ENCODE peak calls at places on chromosomes 3 and 15, in six cellular contexts. D is tibial nerve, G is psoas muscle, W is adipocyte, O is adrenal gland, U is tibial artery. X is an unnamed sample. For H3K4me1 and H3K36me3, the result is how much of the 10 kb centered on the place peaks cover.

GRCh38 chr3:8319935-8320634 is 181.5 kb upstream of the LMCD1 start:
- DNase-seq in D (no peak), G (no peak), W (peak), O (no peak), U (no peak), X (no peak)

GRCh38 chr3:106085998-106086397 is 217.2 kb upstream of the CBLB start:
- DNase-seq in D (no peak), G (no peak), W (no peak), O (no peak), U (no peak), X (no peak)

GRCh38 chr3:171347017-171347979 is 112.9 kb downstream of the TNIK start:
- DNase-seq in D (peak), G (no peak), W (peak), O (peak), U (no peak), X (no peak)

GRCh38 chr15:29773000-29773399 is 49.3 kb downstream of the TJP1 start:
- DNase-seq in D (no peak), G (no peak), W (no peak), O (no peak), U (no peak), X (no peak)

GRCh38 chr15:50059203-50059772 is 59.7 kb downstream of the ATP8B4 start:
- DNase-seq in D (no peak), G (no peak), W (no peak), O (no peak), U (no peak), X (no peak)

GRCh38 chr15:71730277-71731144 is 79.8 kb upstream of the NR2E3 start:
- DNase-seq in D (peak), G (no peak), W (peak), O (peak), U (no peak), X (no peak)

GRCh38 chr15:37223089-37223488 is 122.7 kb upstream of the MEIS2 start:
- DNase-seq in D (no peak), G (no peak), W (no peak), O (no peak), U (no peak), X (no peak)

GRCh38 chr15:48265145-48265544 is 59.0 kb downstream of the SLC12A1 start:
- DNase-seq in D (no peak), G (no peak), W (no peak), O (no peak), U (no peak), X (no peak)

GRCh38 chr3:43753743-43754142 is 63.0 kb downstream of the ABHD5 start:
- DNase-seq in D (no peak), G (no peak), W (peak), O (no peak), U (no peak), X (no peak)

GRCh38 chr15:29631076-29632070 is 190.9 kb downstream of the TJP1 start:
- DNase-seq in D (no peak), G (no peak), W (no peak), O (no peak), U (no peak), X (no peak)

GRCh38 chr3:37753428-37753827 is 108.3 kb upstream of the CTDSPL start:
- DNase-seq in D (no peak), G (no peak), W (no peak), O (no peak), U (no peak), X (no peak)

GRCh38 chr15:91849749-91850161 is 3.8 kb upstream of the SLCO3A1 start:
- DNase-seq in D (no peak), G (no peak), W (peak), O (peak), U (no peak), X (no peak)

GRCh38 chr3:38565339-38566214 is 69.4 kb downstream of the EXOG start:
- DNase-seq in D (no peak), G (no peak), W (no peak), O (no peak), U (peak), X (peak)

GRCh38 chr3:39990532-39990931 is 181.1 kb downstream of the MYRIP start:
- DNase-seq in D (peak), G (no peak), W (peak), O (peak), U (no peak), X (no peak)

GRCh38 chr15:59166601-59167265 is 39.9 kb upstream of the LDHAL6B start:
- DNase-seq in D (no peak), G (no peak), W (no peak), O (no peak), U (no peak), X (no peak)

GRCh38 chr3:62073038-62073437 is 300.3 kb downstream of the FEZF2 start:
- DNase-seq in D (no peak), G (no peak), W (no peak), O (no peak), U (no peak), X (no peak)

GRCh38 chr3:101351834-101352233 is 31.5 kb upstream of the IMPG2 start:
- DNase-seq in D (no peak), G (no peak), W (no peak), O (peak), U (no peak), X (no peak)

GRCh38 chr3:195028877-195029606 is 241.9 kb downstream of the XXYLT1 start:
- DNase-seq in D (no peak), G (no peak), W (no peak), O (no peak), U (no peak), X (no peak)

GRCh38 chr15:68252925-68253534 is 23.5 kb upstream of the CLN6 start:
- DNase-seq in D (peak), G (no peak), W (peak), O (peak), U (no peak), X (no peak)

GRCh38 chr15:101181349-101181748 is 70.5 kb downstream of the CHSY1 start:
- DNase-seq in D (no peak), G (no peak), W (no peak), O (no peak), U (no peak), X (no peak)
- H3K4me1 ChIP-seq in D (under half), G (under half), W (under half), O (under half), U (under half), X (under half)

GRCh38 chr3:64674591-64675076 is 13.2 kb downstream of the ADAMTS9 start:
- DNase-seq in D (no peak), G (no peak), W (peak), O (no peak), U (no peak), X (no peak)
- H3K36me3 ChIP-seq in D (under half), G (half or more), W (under half), O (under half), U (under half), X (under half)

GRCh38 chr15:85694086-85694485 is 100.6 kb downstream of the KLHL25 start:
- DNase-seq in D (no peak), G (no peak), W (no peak), O (peak), U (no peak), X (no peak)

GRCh38 chr15:85690546-85691226 is 104.0 kb downstream of the KLHL25 start:
- DNase-seq in D (no peak), G (no peak), W (no peak), O (no peak), U (no peak), X (no peak)

GRCh38 chr15:85691350-85692240 is 103.1 kb downstream of the KLHL25 start:
- DNase-seq in D (no peak), G (no peak), W (no peak), O (no peak), U (no peak), X (no peak)

GRCh38 chr15:85692873-85693272 is 101.9 kb downstream of the KLHL25 start:
- DNase-seq in D (no peak), G (no peak), W (no peak), O (no peak), U (no peak), X (no peak)

DNA sequence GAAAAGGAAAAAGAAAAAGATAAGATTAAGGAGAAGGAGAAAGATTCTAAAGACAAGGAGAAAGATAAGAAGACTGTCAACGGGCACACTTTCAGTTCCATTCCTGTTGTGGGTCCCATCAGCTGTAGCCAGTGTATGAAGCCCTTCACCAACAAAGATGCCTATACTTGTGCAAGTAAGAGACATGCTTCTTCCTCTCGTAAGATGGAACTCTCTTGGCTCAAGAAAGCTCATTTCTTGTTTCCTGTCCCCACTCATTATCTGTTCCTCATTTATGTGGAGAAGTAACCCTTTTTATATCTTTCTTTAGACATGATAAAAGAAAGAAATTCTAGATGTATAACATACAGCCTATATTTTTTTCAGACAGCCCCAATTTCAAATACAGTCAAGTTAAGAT is 101.4 kb downstream of the KLHL25 start:
- DNase-seq in D (no peak), G (no peak), W (no peak), O (no peak), U (no peak), X (no peak)
- H3K4me1 ChIP-seq in D (under half), G (under half), W (under half), O (under half), U (under half), X (under half)

GRCh38 chr3:126467611-126467955 is 8.1 kb downstream of the ZXDC start:
- DNase-seq in D (no peak), G (no peak), W (no peak), O (no peak), U (no peak), X (no peak)
- H3K36me3 ChIP-seq in D (under half), G (half or more), W (half or more), O (under half), U (half or more), X (half or more)

GRCh38 chr3:73569246-73569760 is 55.4 kb downstream of the PDZRN3 start:
- DNase-seq in D (no peak), G (no peak), W (no peak), O (no peak), U (no peak), X (no peak)

GRCh38 chr3:73572371-73572770 is 52.4 kb downstream of the PDZRN3 start:
- DNase-seq in D (no peak), G (no peak), W (no peak), O (peak), U (no peak), X (peak)

GRCh38 chr3:73568371-73568862 is 56.3 kb downstream of the PDZRN3 start:
- DNase-seq in D (no peak), G (no peak), W (no peak), O (no peak), U (no peak), X (peak)

GRCh38 chr3:73573204-73573603 is 51.5 kb downstream of the PDZRN3 start:
- DNase-seq in D (no peak), G (no peak), W (no peak), O (no peak), U (no peak), X (no peak)

GRCh38 chr3:73571238-73571741 is 53.5 kb downstream of the PDZRN3 start:
- DNase-seq in D (no peak), G (no peak), W (no peak), O (no peak), U (no peak), X (no peak)
- H3K4me1 ChIP-seq in D (under half), G (half or more), W (under half), O (under half), U (half or more), X (half or more)

GRCh38 chr3:48694610-48695051 is 8.9 kb upstream of the NCKIPSD start:
- DNase-seq in D (peak), G (peak), W (peak), O (peak), U (peak), X (peak)
- H3K36me3 ChIP-seq in D (under half), G (half or more), W (half or more), O (under half), U (under half), X (under half)

GRCh38 chr3:128881576-128881975 is 2.2 kb downstream of the ACAD9 start:
- DNase-seq in D (no peak), G (no peak), W (no peak), O (no peak), U (no peak), X (no peak)

GRCh38 chr3:128884992-128885391 is 5.6 kb downstream of the ACAD9 start:
- DNase-seq in D (no peak), G (no peak), W (no peak), O (no peak), U (no peak), X (no peak)

GRCh38 chr3:128879991-128880390 is 571 bp downstream of the ACAD9 start:
- DNase-seq in D (no peak), G (no peak), W (no peak), O (no peak), U (no peak), X (no peak)

GRCh38 chr3:128879125-128879969 is at the start of gene ACAD9:
- DNase-seq in D (peak), G (peak), W (peak), O (peak), U (peak), X (peak)

GRCh38 chr3:128882709-128883108 is 3.3 kb downstream of the ACAD9 start:
- DNase-seq in D (no peak), G (no peak), W (no peak), O (no peak), U (no peak), X (no peak)
- H3K4me1 ChIP-seq in D (under half), G (under half), W (under half), O (under half), U (under half), X (under half)

GRCh38 chr15:44550256-44550655 is 13.3 kb downstream of the EIF3J start:
- DNase-seq in D (no peak), G (no peak), W (peak), O (peak), U (no peak), X (no peak)

GRCh38 chr15:44550734-44551133 is 13.8 kb downstream of the EIF3J start:
- DNase-seq in D (no peak), G (no peak), W (no peak), O (no peak), U (no peak), X (no peak)

DNA sequence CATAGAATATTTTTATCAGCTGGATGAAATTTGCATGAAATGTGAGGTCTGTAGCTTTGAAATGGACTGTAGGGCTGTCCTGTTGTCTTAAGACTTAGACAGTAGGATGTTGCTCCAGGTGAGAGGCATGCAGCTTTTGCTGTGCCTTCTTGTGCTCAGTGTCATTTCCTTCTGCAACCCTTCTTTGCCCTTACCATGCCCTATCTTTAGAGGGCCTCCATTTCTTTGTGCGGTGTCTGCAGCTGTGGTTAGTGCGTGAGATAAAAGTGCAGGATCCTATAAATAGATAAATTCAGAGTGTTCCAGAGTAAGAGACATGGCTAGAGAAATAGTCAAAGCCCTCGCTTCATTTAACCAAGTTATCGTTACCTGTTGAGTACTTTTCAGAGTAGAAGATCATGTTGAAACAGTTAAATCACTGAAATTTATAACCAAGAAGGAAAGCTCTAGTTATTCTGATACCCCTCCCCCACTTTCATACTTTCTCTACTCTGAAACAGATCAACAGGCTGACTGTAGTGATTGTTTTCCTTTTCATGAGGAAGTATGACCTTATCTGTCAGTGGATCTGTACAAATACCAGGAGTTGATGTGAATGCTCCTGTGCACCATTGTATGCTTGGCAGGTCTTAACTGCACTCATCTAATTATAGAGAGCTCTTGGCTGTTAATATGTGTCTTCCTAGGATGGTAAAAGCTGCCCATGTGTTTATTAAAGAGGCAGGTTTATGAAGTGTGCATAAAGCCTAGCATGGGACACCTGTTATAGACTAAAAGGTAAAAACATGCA is 18.2 kb downstream of the EIF3J start:
- DNase-seq in D (no peak), G (no peak), W (no peak), O (no peak), U (no peak), X (no peak)
- H3K36me3 ChIP-seq in D (under half), G (half or more), W (half or more), O (under half), U (half or more), X (half or more)

DNA sequence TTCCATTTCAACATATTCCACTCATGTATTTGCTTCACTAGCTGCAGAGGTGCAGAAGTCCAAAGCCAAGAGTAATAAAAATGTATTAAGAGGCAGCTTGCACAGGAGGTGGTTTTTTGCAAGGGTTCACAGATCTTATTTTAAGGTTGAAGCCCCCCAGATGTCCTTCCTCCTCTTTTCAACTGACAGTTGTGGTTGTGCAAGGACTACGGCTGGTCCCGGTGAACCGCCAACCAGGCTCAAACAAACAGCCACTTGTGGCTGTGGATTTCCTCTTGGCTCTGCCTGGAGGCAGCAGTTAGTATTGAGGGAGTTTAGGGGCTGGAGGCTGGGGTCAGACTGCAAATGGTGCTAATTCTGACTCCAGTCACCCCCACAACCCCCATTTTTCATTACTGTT is 240.7 kb upstream of the TBC1D5 start:
- DNase-seq in D (no peak), G (no peak), W (no peak), O (no peak), U (no peak), X (no peak)
- H3K4me1 ChIP-seq in D (under half), G (under half), W (under half), O (under half), U (under half), X (under half)

DNA sequence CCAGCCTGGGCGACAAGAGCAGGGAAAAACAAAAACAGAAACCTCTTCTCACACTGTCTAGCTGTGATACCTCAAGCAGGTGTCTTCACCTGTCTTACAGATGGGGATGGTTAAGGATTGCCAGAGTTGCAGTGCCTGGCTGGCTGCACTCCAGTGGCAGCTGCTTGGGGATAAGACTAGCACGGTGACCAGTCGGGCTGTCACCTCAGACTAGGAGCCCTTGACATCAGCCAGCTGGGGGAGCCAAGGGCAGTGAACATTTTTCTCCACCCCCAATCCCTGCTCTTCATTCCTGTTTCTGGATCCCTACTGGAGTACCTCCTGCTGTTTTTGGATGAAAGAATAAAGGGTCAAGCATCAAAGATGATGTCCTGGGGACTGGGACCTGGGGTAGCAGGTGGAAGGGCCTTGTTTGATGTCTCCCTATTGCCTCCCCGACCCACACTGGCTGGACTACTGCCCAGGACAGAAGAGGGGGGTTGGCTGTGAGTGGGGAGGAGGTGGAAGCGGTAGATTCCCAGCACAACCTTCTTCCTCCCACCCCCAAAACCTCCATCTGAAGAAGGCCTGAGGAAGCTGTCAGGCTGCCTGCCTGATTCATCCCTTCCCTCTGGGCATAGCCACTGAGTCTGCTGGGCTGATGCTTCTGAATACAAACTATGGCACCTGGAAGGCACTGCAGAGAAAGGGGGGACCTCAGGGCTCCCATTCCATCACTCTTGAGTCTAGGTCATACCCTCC is 7.0 kb upstream of the CPNE9 start:
- DNase-seq in D (no peak), G (no peak), W (no peak), O (no peak), U (no peak), X (no peak)
- H3K36me3 ChIP-seq in D (under half), G (half or more), W (half or more), O (under half), U (half or more), X (half or more)